ENCODE peak calls at places on chromosomes 7 and 10, in eight cellular contexts. One of them, this sample, is unnamed.

GRCh38 chr7:40298421-40298820 is 163.6 kb downstream of the SUGCT start:
- DNase-seq in tibial nerve: no peak
- DNase-seq in esophagus squamous epithelium: no peak
- DNase-seq in IMR-90: peak
- DNase-seq in stomach: no peak
- DNase-seq in heart left ventricle: no peak
- DNase-seq in lower leg skin: no peak
- DNase-seq in body of pancreas: no peak
- DNase-seq in this sample: no peak

GRCh38 chr10:63137306-63137705 is 4.2 kb downstream of the NRBF2 start:
- DNase-seq in stomach: no peak
- DNase-seq in esophagus squamous epithelium: no peak
- DNase-seq in heart left ventricle: no peak
- DNase-seq in body of pancreas: no peak
- DNase-seq in IMR-90: peak
- DNase-seq in tibial nerve: no peak
- DNase-seq in lower leg skin: no peak
- DNase-seq in this sample: no peak

GRCh38 chr7:101529560-101529959 is 99.5 kb downstream of the MYL10 start:
- DNase-seq in IMR-90: no peak
- DNase-seq in stomach: no peak
- DNase-seq in heart left ventricle: no peak
- DNase-seq in esophagus squamous epithelium: no peak
- DNase-seq in lower leg skin: no peak
- DNase-seq in body of pancreas: no peak
- DNase-seq in tibial nerve: no peak
- DNase-seq in this sample: no peak

GRCh38 chr7:129923709-129924108 is 29.1 kb downstream of the UBE2H start:
- DNase-seq in heart left ventricle: no peak
- DNase-seq in stomach: no peak
- DNase-seq in tibial nerve: no peak
- DNase-seq in body of pancreas: no peak
- DNase-seq in IMR-90: peak
- DNase-seq in esophagus squamous epithelium: no peak
- DNase-seq in lower leg skin: no peak
- DNase-seq in this sample: peak

GRCh38 chr10:74825033-74825370 is 1.4 kb upstream of the KAT6B start:
- DNase-seq in esophagus squamous epithelium: no peak
- DNase-seq in stomach: peak
- DNase-seq in lower leg skin: peak
- DNase-seq in heart left ventricle: no peak
- DNase-seq in IMR-90: no peak
- DNase-seq in body of pancreas: peak
- DNase-seq in tibial nerve: peak
- DNase-seq in this sample: peak

GRCh38 chr10:71921319-71922027 is 42.7 kb upstream of the CHST3 start:
- DNase-seq in tibial nerve: peak
- DNase-seq in heart left ventricle: no peak
- DNase-seq in IMR-90: no peak
- DNase-seq in stomach: no peak
- DNase-seq in lower leg skin: peak
- DNase-seq in body of pancreas: peak
- DNase-seq in esophagus squamous epithelium: no peak
- DNase-seq in this sample: no peak

GRCh38 chr7:69510114-69510513 is 88.2 kb upstream of the AUTS2 start:
- DNase-seq in tibial nerve: no peak
- DNase-seq in lower leg skin: no peak
- DNase-seq in esophagus squamous epithelium: no peak
- DNase-seq in body of pancreas: no peak
- DNase-seq in stomach: no peak
- DNase-seq in IMR-90: no peak
- DNase-seq in heart left ventricle: no peak
- DNase-seq in this sample: no peak

GRCh38 chr10:7372504-7372903 is 38.3 kb downstream of the SFMBT2 start:
- DNase-seq in IMR-90: no peak
- DNase-seq in stomach: no peak
- DNase-seq in tibial nerve: no peak
- DNase-seq in body of pancreas: no peak
- DNase-seq in heart left ventricle: no peak
- DNase-seq in esophagus squamous epithelium: no peak
- DNase-seq in lower leg skin: no peak
- DNase-seq in this sample: no peak

GRCh38 chr7:100477871-100478248 is 1.2 kb downstream of the TSC22D4 start:
- DNase-seq in esophagus squamous epithelium: no peak
- DNase-seq in lower leg skin: no peak
- DNase-seq in tibial nerve: no peak
- DNase-seq in heart left ventricle: peak
- DNase-seq in body of pancreas: no peak
- DNase-seq in stomach: no peak
- DNase-seq in IMR-90: no peak
- DNase-seq in this sample: no peak

GRCh38 chr7:28163955-28164354 is 16.6 kb downstream of the JAZF1 start:
- DNase-seq in stomach: no peak
- DNase-seq in lower leg skin: no peak
- DNase-seq in IMR-90: peak
- DNase-seq in tibial nerve: no peak
- DNase-seq in esophagus squamous epithelium: no peak
- DNase-seq in heart left ventricle: no peak
- DNase-seq in body of pancreas: no peak
- DNase-seq in this sample: no peak

GRCh38 chr10:132961-133898 is 2.0 kb upstream of the ZMYND11 start:
- DNase-seq in body of pancreas: no peak
- DNase-seq in stomach: no peak
- DNase-seq in IMR-90: peak
- DNase-seq in esophagus squamous epithelium: no peak
- DNase-seq in lower leg skin: no peak
- DNase-seq in heart left ventricle: no peak
- DNase-seq in tibial nerve: no peak
- DNase-seq in this sample: peak

GRCh38 chr10:136465-136762 is 1.2 kb downstream of the ZMYND11 start:
- DNase-seq in esophagus squamous epithelium: no peak
- DNase-seq in IMR-90: no peak
- DNase-seq in heart left ventricle: no peak
- DNase-seq in body of pancreas: no peak
- DNase-seq in tibial nerve: no peak
- DNase-seq in lower leg skin: no peak
- DNase-seq in stomach: no peak
- DNase-seq in this sample: no peak

GRCh38 chr10:134205-134742 is 981 bp upstream of the ZMYND11 start:
- DNase-seq in esophagus squamous epithelium: no peak
- DNase-seq in tibial nerve: no peak
- DNase-seq in body of pancreas: peak
- DNase-seq in IMR-90: peak
- DNase-seq in lower leg skin: no peak
- DNase-seq in stomach: no peak
- DNase-seq in heart left ventricle: no peak
- DNase-seq in this sample: no peak

GRCh38 chr10:135601-136464 is 578 bp downstream of the ZMYND11 start:
- DNase-seq in stomach: peak
- DNase-seq in esophagus squamous epithelium: no peak
- DNase-seq in body of pancreas: peak
- DNase-seq in IMR-90: peak
- DNase-seq in tibial nerve: peak
- DNase-seq in lower leg skin: peak
- DNase-seq in heart left ventricle: peak
- DNase-seq in this sample: peak

GRCh38 chr10:134743-135600 is at the start of gene ZMYND11:
- DNase-seq in stomach: peak
- DNase-seq in heart left ventricle: peak
- DNase-seq in body of pancreas: peak
- DNase-seq in tibial nerve: peak
- DNase-seq in IMR-90: peak
- DNase-seq in esophagus squamous epithelium: no peak
- DNase-seq in lower leg skin: peak
- DNase-seq in this sample: peak
- TF ChIP-seq POLR2A in stomach: no peak
- TF ChIP-seq POLR2A in heart left ventricle: no peak
- TF ChIP-seq POLR2A in body of pancreas: peak
- TF ChIP-seq POLR2A in tibial nerve: no peak
- TF ChIP-seq POLR2A in IMR-90: no peak
- TF ChIP-seq POLR2A in esophagus squamous epithelium: no peak
- TF ChIP-seq POLR2A in lower leg skin: no peak
- TF ChIP-seq POLR2A in this sample: peak

GRCh38 chr10:102132193-102132562 is 662 bp upstream of the PPRC1 start:
- DNase-seq in stomach: no peak
- DNase-seq in heart left ventricle: no peak
- DNase-seq in lower leg skin: no peak
- DNase-seq in body of pancreas: no peak
- DNase-seq in tibial nerve: no peak
- DNase-seq in IMR-90: no peak
- DNase-seq in esophagus squamous epithelium: no peak
- DNase-seq in this sample: no peak
- TF ChIP-seq POLR2A in stomach: no peak
- TF ChIP-seq POLR2A in heart left ventricle: no peak
- TF ChIP-seq POLR2A in lower leg skin: no peak
- TF ChIP-seq POLR2A in body of pancreas: no peak
- TF ChIP-seq POLR2A in tibial nerve: no peak
- TF ChIP-seq POLR2A in IMR-90: no peak
- TF ChIP-seq POLR2A in esophagus squamous epithelium: no peak
- TF ChIP-seq POLR2A in this sample: no peak

DNA sequence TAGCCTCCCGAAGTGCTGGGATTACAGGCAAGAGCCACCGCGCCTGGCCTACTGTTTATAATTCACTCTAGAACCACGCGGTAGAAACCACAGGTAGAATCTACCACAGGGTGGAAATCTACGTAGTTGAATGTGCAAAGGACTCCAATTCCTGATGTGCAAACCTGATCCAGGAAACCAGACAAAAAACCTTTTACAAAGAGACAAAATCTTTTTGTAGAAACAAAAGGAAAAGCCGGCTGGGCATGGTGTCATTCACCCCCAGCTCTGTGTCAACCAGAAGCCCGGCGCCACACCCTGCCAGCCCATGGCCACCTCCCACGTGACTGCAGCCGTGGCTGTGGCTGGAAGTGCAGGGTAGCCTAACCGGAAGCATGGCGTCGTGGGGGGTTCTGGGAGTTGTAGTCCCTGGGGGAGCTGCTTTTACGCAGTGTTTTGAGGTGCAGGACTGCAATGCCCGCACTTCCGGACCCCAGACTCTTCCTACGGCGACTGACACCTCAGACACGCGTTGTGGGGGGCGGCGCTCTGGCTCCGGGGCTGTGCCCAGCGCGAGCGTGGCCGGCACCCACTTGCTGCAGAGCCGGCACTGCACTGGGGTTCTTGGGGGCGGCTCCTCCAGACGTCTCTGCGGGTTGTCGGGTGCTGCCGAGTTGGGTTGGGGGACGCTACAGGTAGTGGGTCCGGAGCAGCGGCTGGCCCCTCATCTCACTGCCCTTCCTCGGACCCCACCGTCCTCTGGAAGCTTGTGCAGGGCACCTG is 41.5 kb upstream of the RNF216 start:
- DNase-seq in esophagus squamous epithelium: peak
- DNase-seq in IMR-90: peak
- DNase-seq in body of pancreas: peak
- DNase-seq in tibial nerve: peak
- DNase-seq in heart left ventricle: peak
- DNase-seq in stomach: peak
- DNase-seq in lower leg skin: peak
- DNase-seq in this sample: peak
- TF ChIP-seq POLR2A in esophagus squamous epithelium: no peak
- TF ChIP-seq POLR2A in IMR-90: no peak
- TF ChIP-seq POLR2A in body of pancreas: peak
- TF ChIP-seq POLR2A in tibial nerve: no peak
- TF ChIP-seq POLR2A in heart left ventricle: no peak
- TF ChIP-seq POLR2A in stomach: no peak
- TF ChIP-seq POLR2A in lower leg skin: no peak
- TF ChIP-seq POLR2A in this sample: peak

DNA sequence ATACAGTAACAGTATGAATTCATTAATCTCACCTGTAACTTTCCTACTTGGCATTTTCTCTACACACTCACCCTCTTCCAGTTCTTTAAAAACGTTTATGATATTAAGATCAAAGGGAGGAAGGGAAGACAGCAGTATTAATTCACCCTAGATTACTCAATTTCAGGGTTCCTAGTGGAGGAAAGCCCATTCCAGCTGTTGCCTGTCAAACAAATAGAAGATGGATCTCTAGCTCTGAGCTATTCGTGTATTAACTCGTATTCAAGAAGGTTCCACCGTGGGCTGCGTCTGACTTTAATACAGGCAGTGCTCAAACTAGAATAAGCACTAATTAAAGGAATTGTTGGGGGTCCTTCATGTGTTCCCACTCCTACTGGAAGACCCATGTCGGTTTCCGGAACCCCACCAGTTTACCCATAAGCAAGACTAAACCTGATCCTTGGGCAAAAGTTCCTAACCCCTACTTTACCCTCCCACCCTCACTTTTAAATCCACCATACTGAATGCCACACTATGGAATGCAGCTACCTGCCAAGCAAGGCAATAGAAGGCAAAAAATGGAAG is 2.1 kb downstream of the NANOS1 start:
- DNase-seq in lower leg skin: no peak
- DNase-seq in stomach: no peak
- DNase-seq in tibial nerve: no peak
- DNase-seq in heart left ventricle: no peak
- DNase-seq in IMR-90: peak
- DNase-seq in body of pancreas: no peak
- DNase-seq in esophagus squamous epithelium: no peak
- DNase-seq in this sample: no peak
- TF ChIP-seq POLR2A in lower leg skin: no peak
- TF ChIP-seq POLR2A in stomach: no peak
- TF ChIP-seq POLR2A in tibial nerve: no peak
- TF ChIP-seq POLR2A in heart left ventricle: no peak
- TF ChIP-seq POLR2A in IMR-90: no peak
- TF ChIP-seq POLR2A in body of pancreas: no peak
- TF ChIP-seq POLR2A in esophagus squamous epithelium: no peak
- TF ChIP-seq POLR2A in this sample: no peak